ENCODE peak calls at places on chromosomes 3 and 15, in nine cellular contexts. N is prostate gland, C is heart left ventricle, Z is Panc1, J is HAP-1, B is PC-9, Y is suprapubic skin, E is BJ, T is ovary. F is an unnamed sample. For H3K36me3, the result is how much of the 10 kb centered on the place peaks cover.

GRCh38 chr3:148599478-148599877 is 98.2 kb upstream of the AGTR1 start:
- DNase-seq in N (no peak), C (no peak), Z (no peak), J (no peak), B (no peak), Y (no peak), E (no peak), T (no peak), F (no peak)

GRCh38 chr3:195774917-195775316 is 36.8 kb downstream of the MUC4 start:
- DNase-seq in N (peak), C (no peak), Z (peak), J (peak), B (peak), Y (no peak), E (no peak), T (no peak), F (peak)

GRCh38 chr3:63914312-63914711 is 2.1 kb upstream of the SCAANT1 start:
- DNase-seq in N (peak), C (peak), Z (no peak), J (no peak), B (peak), Y (no peak), E (no peak), T (no peak), F (no peak)

GRCh38 chr15:94503293-94503692 is 271.9 kb downstream of the MCTP2 start:
- DNase-seq in N (no peak), C (no peak), Z (no peak), J (no peak), B (no peak), Y (no peak), E (no peak), T (no peak), F (no peak)

GRCh38 chr15:65833501-65834220 is 35.6 kb upstream of the RAB11A start:
- DNase-seq in N (no peak), C (peak), Z (no peak), J (peak), B (no peak), Y (no peak), E (no peak), T (no peak), F (no peak)

GRCh38 chr15:46365612-46366011 is 730.8 kb downstream of the SQOR start:
- DNase-seq in N (no peak), C (no peak), Z (no peak), J (no peak), B (no peak), Y (no peak), E (peak), T (no peak), F (no peak)

GRCh38 chr3:47782538-47783308 is 1.0 kb upstream of the SMARCC1 start:
- DNase-seq in N (no peak), C (no peak), Z (no peak), J (no peak), B (no peak), Y (no peak), E (no peak), T (no peak), F (no peak)

GRCh38 chr3:42499478-42499871 is 3.0 kb upstream of the VIPR1 start:
- DNase-seq in N (no peak), C (no peak), Z (no peak), J (peak), B (no peak), Y (peak), E (no peak), T (no peak), F (no peak)

GRCh38 chr3:44682182-44682896 is 30.1 kb upstream of the ZNF502 start:
- DNase-seq in N (no peak), C (no peak), Z (no peak), J (no peak), B (no peak), Y (no peak), E (no peak), T (no peak), F (no peak)

GRCh38 chr15:74257105-74257504 is 21.0 kb downstream of the CCDC33 start:
- DNase-seq in N (no peak), C (no peak), Z (no peak), J (no peak), B (no peak), Y (no peak), E (no peak), T (no peak), F (no peak)

GRCh38 chr3:47239929-47240328 is 42.7 kb downstream of the KIF9 start:
- DNase-seq in N (no peak), C (no peak), Z (no peak), J (no peak), B (no peak), Y (no peak), E (no peak), T (no peak), F (no peak)

GRCh38 chr3:42655331-42655888 is 1.9 kb downstream of the ZBTB47 start:
- DNase-seq in N (no peak), C (peak), Z (no peak), J (no peak), B (no peak), Y (peak), E (no peak), T (peak), F (peak)

GRCh38 chr15:91974321-91974720 is 120.8 kb downstream of the SLCO3A1 start:
- DNase-seq in N (no peak), C (no peak), Z (no peak), J (no peak), B (peak), Y (no peak), E (no peak), T (no peak), F (no peak)

GRCh38 chr3:179806177-179806576 is 153.3 kb downstream of the USP13 start:
- DNase-seq in N (no peak), C (no peak), Z (no peak), J (no peak), B (no peak), Y (no peak), E (peak), T (no peak), F (no peak)

GRCh38 chr15:51366911-51367310 is 25.5 kb downstream of the GLDN start:
- DNase-seq in N (peak), C (no peak), Z (peak), J (no peak), B (peak), Y (peak), E (peak), T (peak), F (no peak)

GRCh38 chr3:41026394-41027177 is 172.7 kb upstream of the CTNNB1 start:
- DNase-seq in N (no peak), C (peak), Z (no peak), J (no peak), B (no peak), Y (no peak), E (no peak), T (peak), F (peak)

DNA sequence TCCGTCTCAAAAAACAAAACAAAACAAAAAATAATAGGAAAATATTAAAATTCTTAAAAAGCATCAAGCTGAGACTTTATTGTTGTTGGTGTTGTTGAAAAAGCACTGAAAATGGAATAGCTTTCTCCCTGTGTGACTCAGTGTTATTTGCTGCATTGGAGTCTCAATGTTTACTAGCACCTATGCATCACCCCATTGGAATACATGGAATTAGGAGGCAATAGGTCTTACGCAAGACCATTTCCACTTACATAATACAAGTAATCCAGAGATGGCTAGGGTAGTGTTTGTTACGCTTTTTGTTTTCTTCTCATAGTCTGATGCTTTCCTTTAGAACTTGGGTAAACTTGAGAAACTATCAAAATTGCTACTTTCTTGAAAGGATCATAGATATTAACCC is 15.2 kb downstream of the GXYLT2 start:
- DNase-seq in N (no peak), C (no peak), Z (peak), J (no peak), B (peak), Y (no peak), E (peak), T (no peak), F (no peak)
- H3K36me3 ChIP-seq in N (under half), C (under half), Z (under half), J (under half), B (under half), Y (under half), E (under half), T (under half), F (under half)

DNA sequence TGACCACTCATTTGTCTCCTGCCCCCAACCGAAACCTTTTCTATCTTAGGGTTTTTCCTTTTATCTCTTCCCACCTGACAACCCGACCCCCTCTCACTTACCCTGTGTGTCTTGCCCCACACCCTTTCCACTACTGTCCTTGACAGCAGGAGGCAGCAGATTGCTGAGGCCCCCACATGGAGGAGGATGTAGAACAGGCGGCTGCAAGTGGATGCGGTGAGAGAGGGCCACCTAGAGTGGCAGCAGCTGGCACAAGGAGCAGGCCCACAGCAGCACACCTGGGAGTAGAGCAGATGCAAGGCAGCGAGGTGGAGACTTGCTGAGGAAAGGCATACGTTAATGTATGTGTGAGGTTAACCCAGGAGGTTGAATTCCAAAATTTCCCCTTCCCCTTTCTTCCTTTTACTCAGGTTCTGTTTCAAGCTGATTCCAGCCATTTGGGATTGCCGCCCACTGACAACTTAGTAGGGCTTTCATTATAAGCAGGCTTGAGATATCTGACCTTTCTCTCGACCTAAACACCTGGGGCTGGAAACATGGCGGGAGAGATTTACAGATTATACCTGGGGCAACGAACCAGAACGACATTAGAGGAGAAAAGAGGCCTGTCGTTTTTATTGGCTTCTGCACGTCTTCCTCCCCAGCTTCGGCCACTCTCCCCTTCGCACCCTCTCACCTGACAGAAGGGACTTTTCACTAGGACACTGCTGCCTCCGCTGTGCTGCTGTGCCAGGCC is 643 bp downstream of the SERINC4 start:
- DNase-seq in N (peak), C (no peak), Z (no peak), J (no peak), B (no peak), Y (no peak), E (no peak), T (no peak), F (no peak)
- H3K36me3 ChIP-seq in N (under half), C (half or more), Z (under half), J (half or more), B (under half), Y (half or more), E (under half), T (under half), F (under half)

GRCh38 chr3:49533786-49534519 is 20.3 kb upstream of the BSN start:
- DNase-seq in N (no peak), C (no peak), Z (no peak), J (no peak), B (no peak), Y (no peak), E (no peak), T (peak), F (no peak)
- H3K36me3 ChIP-seq in N (under half), C (under half), Z (under half), J (under half), B (under half), Y (under half), E (under half), T (under half), F (under half)

DNA sequence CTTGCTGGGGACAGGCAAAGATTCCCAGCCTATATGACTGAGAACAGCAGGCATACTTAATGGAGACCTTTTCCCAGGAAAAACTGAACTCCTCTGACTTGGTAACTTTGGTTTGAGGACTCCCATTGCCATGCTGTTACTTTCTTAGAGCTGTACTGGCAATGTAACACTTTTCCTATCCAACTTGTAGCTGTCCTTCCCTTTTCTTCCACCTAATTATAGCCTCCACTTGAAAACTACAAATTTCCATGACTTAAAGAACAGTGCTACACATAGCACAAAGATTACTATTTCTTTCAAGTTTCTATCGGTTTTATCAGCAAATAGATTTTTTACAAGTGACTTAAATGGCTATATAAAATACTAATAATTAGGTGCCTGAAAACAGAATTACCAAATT is 116.9 kb downstream of the GSK3B start:
- DNase-seq in N (no peak), C (no peak), Z (no peak), J (no peak), B (no peak), Y (no peak), E (no peak), T (no peak), F (no peak)
- H3K36me3 ChIP-seq in N (under half), C (under half), Z (under half), J (under half), B (under half), Y (under half), E (under half), T (under half), F (under half)

F was measured in neural progenitor cell.